ENCODE peak calls at places on chromosomes 4 and X, in ten cellular contexts. R, P, G, S, O, Y, L, W, I and U are unnamed samples.

GRCh38 chr4:155376387-155377268 is at the start of gene MAP9:
- DNase-seq in R (peak; percentile 40), P (peak; percentile 98), G (peak; percentile 64), S (peak; percentile 93), O (peak; percentile 87), Y (peak; percentile 98), L (peak; percentile 96), W (peak; percentile 94), I (peak; percentile 89), U (peak; percentile 93)

GRCh38 chrX:154541589-154541895 is 5.1 kb downstream of the G6PD start:
- DNase-seq in R (no peak), P (no peak), G (no peak), S (no peak), O (no peak), Y (no peak), L (no peak), W (no peak), I (no peak), U (no peak)

GRCh38 chrX:18676470-18676869 is 4.6 kb upstream of the RS1 start:
- DNase-seq in R (no peak), P (no peak), G (no peak), S (no peak), O (no peak), Y (peak; percentile 81), L (no peak), W (no peak), I (no peak), U (no peak)

GRCh38 chrX:13376857-13377441 is 57.1 kb upstream of the ATXN3L start:
- DNase-seq in R (peak; percentile 53), P (peak; percentile 91), G (no peak), S (peak; percentile 100), O (peak; percentile 68), Y (peak; percentile 88), L (peak; percentile 10), W (no peak), I (no peak), U (no peak)

GRCh38 chr4:94634266-94634665 is 123.5 kb upstream of the BMPR1B start:
- DNase-seq in R (no peak), P (no peak), G (no peak), S (peak; percentile 20), O (no peak), Y (peak; percentile 15), L (no peak), W (no peak), I (no peak), U (no peak)

GRCh38 chr4:111362891-111363290 is 740.0 kb upstream of the PITX2 start:
- DNase-seq in R (no peak), P (no peak), G (no peak), S (peak; percentile 89), O (no peak), Y (peak; percentile 13), L (no peak), W (no peak), I (no peak), U (no peak)

GRCh38 chr4:15906024-15906443 is 32.5 kb downstream of the FGFBP1 start:
- DNase-seq in R (no peak), P (no peak), G (no peak), S (no peak), O (no peak), Y (peak; percentile 2), L (no peak), W (no peak), I (peak; percentile 81), U (no peak)

GRCh38 chr4:73021634-73022033 is 47.9 kb downstream of the COX18 start:
- DNase-seq in R (no peak), P (peak; percentile 48), G (no peak), S (peak; percentile 73), O (peak; percentile 24), Y (peak; percentile 53), L (peak; percentile 4), W (no peak), I (no peak), U (no peak)

GRCh38 chrX:134599173-134599914 is 58.9 kb downstream of the PLAC1 start:
- DNase-seq in R (no peak), P (peak; percentile 34), G (no peak), S (peak; percentile 95), O (no peak), Y (peak; percentile 15), L (no peak), W (no peak), I (no peak), U (peak; percentile 72)

GRCh38 chr4:73423184-73423583 is 12.8 kb upstream of the AFP start:
- DNase-seq in R (no peak), P (no peak), G (no peak), S (no peak), O (no peak), Y (no peak), L (no peak), W (no peak), I (no peak), U (no peak)

GRCh38 chr4:139018971-139019758 is 3.6 kb downstream of the NOCT start:
- DNase-seq in R (no peak), P (no peak), G (no peak), S (peak; percentile 42), O (no peak), Y (peak; percentile 79), L (no peak), W (no peak), I (no peak), U (no peak)

GRCh38 chr4:187059895-187060294 is 336.2 kb upstream of the FAT1 start:
- DNase-seq in R (no peak), P (no peak), G (no peak), S (no peak), O (no peak), Y (no peak), L (no peak), W (no peak), I (no peak), U (no peak)

GRCh38 chr4:158038718-158039117 is 134.1 kb downstream of the GASK1B start:
- DNase-seq in R (no peak), P (no peak), G (no peak), S (no peak), O (no peak), Y (no peak), L (no peak), W (no peak), I (no peak), U (no peak)

GRCh38 chr4:6918345-6918744 is 8.7 kb downstream of the TBC1D14 start:
- DNase-seq in R (no peak), P (no peak), G (no peak), S (no peak), O (no peak), Y (no peak), L (no peak), W (no peak), I (no peak), U (peak; percentile 54)

GRCh38 chrX:23737413-23737812 is 5.7 kb downstream of the ACOT9 start:
- DNase-seq in R (no peak), P (no peak), G (no peak), S (peak; percentile 22), O (no peak), Y (no peak), L (no peak), W (no peak), I (no peak), U (no peak)

GRCh38 chr4:161696957-161697356 is 466.8 kb downstream of the FSTL5 start:
- DNase-seq in R (no peak), P (no peak), G (no peak), S (no peak), O (no peak), Y (no peak), L (no peak), W (no peak), I (no peak), U (no peak)

GRCh38 chr4:76148142-76148849 is at the start of gene NUP54:
- DNase-seq in R (peak; percentile 79), P (peak; percentile 93), G (peak; percentile 93), S (peak; percentile 94), O (peak; percentile 92), Y (peak; percentile 96), L (peak; percentile 95), W (peak; percentile 99), I (peak; percentile 90), U (peak; percentile 96)

GRCh38 chrX:129663171-129663570 is 8.4 kb upstream of the APLN start:
- DNase-seq in R (no peak), P (no peak), G (no peak), S (peak; percentile 83), O (no peak), Y (no peak), L (no peak), W (no peak), I (no peak), U (no peak)

GRCh38 chr4:120007171-120007894 is 59.3 kb downstream of the MAD2L1 start:
- DNase-seq in R (no peak), P (peak; percentile 68), G (no peak), S (peak; percentile 95), O (peak; percentile 15), Y (no peak), L (no peak), W (no peak), I (no peak), U (no peak)

GRCh38 chrX:2500681-2501151 is at the start of the genes DHRSX and ZBED1:
- DNase-seq in R (no peak), P (no peak), G (peak; percentile 41), S (no peak), O (peak; percentile 80), Y (no peak), L (peak; percentile 37), W (peak; percentile 84), I (no peak), U (no peak)

GRCh38 chrX:87583679-87584078 is 66.1 kb downstream of the KLHL4 start:
- DNase-seq in R (no peak), P (peak; percentile 5), G (no peak), S (peak; percentile 19), O (no peak), Y (peak; percentile 54), L (no peak), W (no peak), I (no peak), U (no peak)

GRCh38 chr4:86496094-86497060 is 97.7 kb upstream of the PTPN13 start:
- DNase-seq in R (no peak), P (no peak), G (no peak), S (peak; percentile 77), O (peak; percentile 40), Y (peak; percentile 82), L (peak; percentile 34), W (no peak), I (no peak), U (no peak)

GRCh38 chr4:105457997-105458396 is 15.9 kb downstream of the PPA2 start:
- DNase-seq in R (no peak), P (no peak), G (no peak), S (peak; percentile 32), O (no peak), Y (no peak), L (no peak), W (no peak), I (no peak), U (no peak)

GRCh38 chrX:38717871-38718270 is 83.4 kb upstream of the MID1IP1 start:
- DNase-seq in R (no peak), P (peak; percentile 28), G (no peak), S (peak; percentile 10), O (peak; percentile 22), Y (peak; percentile 55), L (no peak), W (no peak), I (no peak), U (no peak)

GRCh38 chrX:122552291-122552800 is 631.7 kb upstream of the GRIA3 start:
- DNase-seq in R (no peak), P (no peak), G (no peak), S (peak; percentile 20), O (no peak), Y (no peak), L (no peak), W (no peak), I (no peak), U (no peak)

GRCh38 chr4:155954118-155954503 is 445 bp upstream of the CTSO start:
- DNase-seq in R (no peak), P (no peak), G (no peak), S (no peak), O (no peak), Y (no peak), L (no peak), W (no peak), I (no peak), U (peak; percentile 65)

GRCh38 chr4:88938138-88938537 is 118.8 kb downstream of the FAM13A start:
- DNase-seq in R (no peak), P (peak; percentile 70), G (no peak), S (peak; percentile 94), O (peak; percentile 68), Y (no peak), L (no peak), W (no peak), I (no peak), U (no peak)

GRCh38 chr4:137749466-137749865 is 217.2 kb upstream of the PCDH18 start:
- DNase-seq in R (no peak), P (no peak), G (no peak), S (peak; percentile 62), O (peak; percentile 5), Y (no peak), L (no peak), W (no peak), I (no peak), U (no peak)